ENCODE peak calls at places on chromosomes 13 and 19, in ten cellular contexts. S is astrocyte, U is adrenal gland, O is colonic mucosa, B is AG04450, J is esophagus squamous epithelium, K is vagina, I is endothelial cell of umbilical vein, N is tibial nerve, A is caudate nucleus. X is an unnamed sample.

GRCh38 chr19:34786236-34786635 is 13.2 kb upstream of the ZNF599 start:
- DNase-seq in S (no peak), U (no peak), O (no peak), B (no peak), J (no peak), K (peak), I (no peak), N (no peak), A (no peak), X (no peak)

GRCh38 chr19:24062222-24062621 is 24.8 kb upstream of the ZNF254 start:
- DNase-seq in S (peak), U (no peak), O (no peak), B (no peak), J (no peak), K (no peak), I (no peak), N (no peak), A (no peak), X (no peak)

GRCh38 chr13:110826101-110826500 is 88.8 kb downstream of the ANKRD10 start:
- DNase-seq in S (no peak), U (no peak), O (no peak), B (no peak), J (no peak), K (peak), I (no peak), N (no peak), A (no peak), X (no peak)

GRCh38 chr19:44747739-44748425 is 626 bp upstream of the BCL3 start:
- DNase-seq in S (peak), U (peak), O (peak), B (no peak), J (no peak), K (no peak), I (peak), N (peak), A (no peak), X (no peak)

GRCh38 chr19:40745402-40745780 is 4.9 kb downstream of the ACTMAP start:
- DNase-seq in S (peak), U (peak), O (no peak), B (peak), J (no peak), K (no peak), I (peak), N (no peak), A (no peak), X (no peak)

GRCh38 chr13:30394798-30395191 is 27.5 kb upstream of the UBE2L5 start:
- DNase-seq in S (no peak), U (no peak), O (no peak), B (no peak), J (no peak), K (no peak), I (peak), N (no peak), A (no peak), X (no peak)

GRCh38 chr13:112605531-112605990 is 17.6 kb upstream of the TUBGCP3 start:
- DNase-seq in S (no peak), U (no peak), O (no peak), B (no peak), J (no peak), K (no peak), I (no peak), N (no peak), A (no peak), X (no peak)

GRCh38 chr19:5578094-5578846 is 10.5 kb upstream of the TINCR start:
- DNase-seq in S (no peak), U (no peak), O (peak), B (peak), J (no peak), K (no peak), I (peak), N (peak), A (no peak), X (no peak)

GRCh38 chr19:3671680-3672574 is 28.3 kb downstream of the PIP5K1C start:
- DNase-seq in S (peak), U (no peak), O (no peak), B (no peak), J (no peak), K (no peak), I (peak), N (no peak), A (no peak), X (no peak)

GRCh38 chr13:106295971-106296370 is 239.5 kb downstream of the EFNB2 start:
- DNase-seq in S (no peak), U (no peak), O (no peak), B (no peak), J (no peak), K (no peak), I (no peak), N (no peak), A (no peak), X (no peak)

GRCh38 chr19:33350538-33351309 is 22.8 kb upstream of the CEBPG start:
- DNase-seq in S (peak), U (no peak), O (no peak), B (no peak), J (no peak), K (no peak), I (no peak), N (no peak), A (no peak), X (no peak)

GRCh38 chr13:38590796-38591507 is 95.9 kb upstream of the FREM2 start:
- DNase-seq in S (no peak), U (no peak), O (no peak), B (no peak), J (no peak), K (no peak), I (no peak), N (no peak), A (no peak), X (no peak)

GRCh38 chr19:4260605-4261191 is 13.8 kb downstream of the YJU2 start:
- DNase-seq in S (no peak), U (no peak), O (no peak), B (no peak), J (no peak), K (no peak), I (no peak), N (no peak), A (no peak), X (no peak)

GRCh38 chr19:43534305-43534612 is 1.3 kb downstream of the ZNF575 start:
- DNase-seq in S (no peak), U (no peak), O (no peak), B (no peak), J (no peak), K (no peak), I (no peak), N (no peak), A (no peak), X (no peak)

GRCh38 chr19:14517840-14518505 is at the start of gene DNAJB1:
- DNase-seq in S (peak), U (peak), O (peak), B (no peak), J (no peak), K (peak), I (peak), N (peak), A (peak), X (peak)

GRCh38 chr13:67137044-67137735 is 92.9 kb downstream of the PCDH9 start:
- DNase-seq in S (peak), U (no peak), O (no peak), B (no peak), J (no peak), K (no peak), I (no peak), N (no peak), A (no peak), X (no peak)

GRCh38 chr13:67134322-67135129 is 95.6 kb downstream of the PCDH9 start:
- DNase-seq in S (no peak), U (no peak), O (no peak), B (no peak), J (no peak), K (no peak), I (peak), N (no peak), A (no peak), X (no peak)

GRCh38 chr13:67133476-67133875 is 96.7 kb downstream of the PCDH9 start:
- DNase-seq in S (peak), U (no peak), O (no peak), B (no peak), J (no peak), K (no peak), I (no peak), N (no peak), A (no peak), X (no peak)

GRCh38 chr13:67136157-67136556 is 94.0 kb downstream of the PCDH9 start:
- DNase-seq in S (no peak), U (no peak), O (no peak), B (no peak), J (no peak), K (no peak), I (no peak), N (no peak), A (no peak), X (no peak)

GRCh38 chr13:67135356-67135755 is 94.8 kb downstream of the PCDH9 start:
- DNase-seq in S (no peak), U (no peak), O (no peak), B (no peak), J (no peak), K (no peak), I (no peak), N (no peak), A (no peak), X (no peak)
- H3K27ac ChIP-seq in S (no peak), U (no peak), O (no peak), B (no peak), J (no peak), K (no peak), I (no peak), N (no peak), A (peak), X (no peak)

DNA sequence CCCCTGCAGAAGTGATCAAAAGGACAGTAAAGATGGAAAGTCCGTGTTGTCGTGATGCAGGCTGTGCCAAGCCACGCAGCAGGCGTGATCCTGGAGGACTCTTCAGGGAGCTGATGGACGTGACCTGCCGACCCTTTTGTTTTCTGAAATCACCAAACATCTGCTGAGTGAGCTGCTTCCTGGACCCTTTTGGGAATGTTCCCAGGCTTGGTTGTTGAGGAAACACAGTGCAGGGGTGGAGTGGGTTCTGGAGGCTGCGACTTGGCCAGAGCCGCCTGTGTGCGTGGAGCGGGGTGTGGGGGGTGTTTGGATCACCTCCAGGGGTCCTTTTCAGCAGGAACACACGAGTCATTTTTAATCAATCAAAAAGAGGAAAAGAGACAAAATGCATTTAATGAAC is 15.4 kb upstream of the CPAMD8 start:
- DNase-seq in S (no peak), U (peak), O (peak), B (no peak), J (no peak), K (no peak), I (peak), N (no peak), A (no peak), X (no peak)
- H3K27ac ChIP-seq in S (no peak), U (no peak), O (peak), B (no peak), J (no peak), K (no peak), I (no peak), N (no peak), A (no peak), X (no peak)

GRCh38 chr19:17796013-17796837 is 1.3 kb downstream of the B3GNT3 start:
- DNase-seq in S (no peak), U (no peak), O (peak), B (no peak), J (no peak), K (no peak), I (no peak), N (no peak), A (no peak), X (no peak)

GRCh38 chr19:17794731-17795494 is at the start of gene B3GNT3:
- DNase-seq in S (no peak), U (no peak), O (peak), B (no peak), J (no peak), K (no peak), I (no peak), N (no peak), A (no peak), X (no peak)

GRCh38 chr19:17796838-17797168 is 1.9 kb downstream of the B3GNT3 start:
- DNase-seq in S (no peak), U (no peak), O (no peak), B (no peak), J (no peak), K (no peak), I (no peak), N (no peak), A (no peak), X (no peak)

GRCh38 chr19:17795495-17795856 is 538 bp downstream of the B3GNT3 start:
- DNase-seq in S (no peak), U (no peak), O (peak), B (no peak), J (no peak), K (no peak), I (no peak), N (no peak), A (no peak), X (no peak)

DNA sequence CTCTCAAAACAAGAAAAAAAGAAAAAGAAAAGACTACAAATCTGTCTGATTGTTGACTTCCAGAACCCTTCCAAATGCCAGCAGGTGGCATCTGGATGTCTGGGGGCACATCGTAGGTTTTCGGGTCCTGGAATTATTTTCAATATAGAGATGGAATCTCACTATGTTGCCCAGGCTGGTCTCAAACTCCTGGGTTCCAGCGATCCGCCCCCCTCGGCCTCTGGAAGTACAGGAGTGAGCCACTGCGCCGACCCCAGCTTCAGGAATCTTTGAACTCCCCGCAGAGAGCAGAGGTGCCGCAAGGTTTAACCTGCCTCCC is 567 bp upstream of the B3GNT3 start:
- DNase-seq in S (no peak), U (no peak), O (no peak), B (no peak), J (no peak), K (no peak), I (no peak), N (no peak), A (no peak), X (no peak)
- H3K27ac ChIP-seq in S (no peak), U (no peak), O (peak), B (no peak), J (peak), K (no peak), I (no peak), N (peak), A (no peak), X (no peak)

DNA sequence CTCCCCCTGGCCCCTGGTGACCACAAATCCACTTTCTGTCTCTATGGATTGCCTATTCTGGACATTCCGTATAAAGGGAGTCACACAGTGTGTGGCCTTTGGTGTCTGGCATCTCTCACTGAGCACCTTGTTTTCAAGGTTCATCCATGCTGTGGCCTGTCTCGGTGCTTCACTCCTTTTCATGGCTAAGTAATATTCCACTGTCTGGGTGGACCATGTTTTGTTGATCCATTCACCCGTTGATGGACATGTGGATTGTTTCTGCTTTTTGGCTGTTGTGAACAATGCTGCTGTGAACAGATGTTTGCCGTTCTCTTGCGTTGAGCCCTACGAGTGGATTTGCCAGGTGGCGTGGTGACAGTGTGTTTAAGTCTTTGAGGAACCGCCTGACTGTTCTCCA is 10.6 kb downstream of the EVI5L start:
- DNase-seq in S (no peak), U (no peak), O (no peak), B (no peak), J (no peak), K (no peak), I (no peak), N (no peak), A (no peak), X (no peak)
- H3K27ac ChIP-seq in S (no peak), U (no peak), O (no peak), B (no peak), J (no peak), K (no peak), I (no peak), N (no peak), A (no peak), X (no peak)

GRCh38 chr19:1507763-1508506 is 4.9 kb downstream of the ADAMTSL5 start:
- DNase-seq in S (peak), U (peak), O (peak), B (peak), J (peak), K (peak), I (peak), N (peak), A (peak), X (peak)
- H3K27ac ChIP-seq in S (peak), U (peak), O (peak), B (peak), J (peak), K (peak), I (peak), N (peak), A (peak), X (peak)

GRCh38 chr19:47633996-47634395 is 25.1 kb downstream of the BICRA start:
- DNase-seq in S (no peak), U (no peak), O (no peak), B (no peak), J (no peak), K (no peak), I (no peak), N (no peak), A (no peak), X (no peak)
- H3K27ac ChIP-seq in S (no peak), U (no peak), O (no peak), B (no peak), J (no peak), K (peak), I (no peak), N (no peak), A (no peak), X (no peak)

GRCh38 chr13:46032341-46032740 is 20.2 kb downstream of the ZC3H13 start:
- DNase-seq in S (no peak), U (no peak), O (no peak), B (no peak), J (no peak), K (no peak), I (no peak), N (no peak), A (no peak), X (no peak)

GRCh38 chr13:46039421-46040036 is 13.0 kb downstream of the ZC3H13 start:
- DNase-seq in S (no peak), U (no peak), O (no peak), B (peak), J (no peak), K (no peak), I (no peak), N (no peak), A (no peak), X (no peak)

GRCh38 chr13:46040763-46041162 is 11.8 kb downstream of the ZC3H13 start:
- DNase-seq in S (no peak), U (no peak), O (no peak), B (no peak), J (no peak), K (no peak), I (no peak), N (no peak), A (no peak), X (no peak)

GRCh38 chr13:46031581-46032263 is 20.8 kb downstream of the ZC3H13 start:
- DNase-seq in S (no peak), U (no peak), O (no peak), B (no peak), J (no peak), K (no peak), I (no peak), N (no peak), A (no peak), X (no peak)

GRCh38 chr13:46035066-46035465 is 17.5 kb downstream of the ZC3H13 start:
- DNase-seq in S (no peak), U (no peak), O (no peak), B (no peak), J (no peak), K (no peak), I (no peak), N (no peak), A (no peak), X (no peak)
- H3K27ac ChIP-seq in S (no peak), U (no peak), O (no peak), B (no peak), J (no peak), K (no peak), I (no peak), N (no peak), A (no peak), X (no peak)

GRCh38 chr13:74574964-74575728 is 440.9 kb upstream of the KLF12 start:
- DNase-seq in S (no peak), U (no peak), O (no peak), B (no peak), J (no peak), K (no peak), I (no peak), N (no peak), A (no peak), X (no peak)
- H3K27ac ChIP-seq in S (no peak), U (no peak), O (no peak), B (no peak), J (no peak), K (no peak), I (no peak), N (no peak), A (peak), X (no peak)